ENCODE peak calls at places on chromosomes 6 and 20, in four cellular contexts. D is WTC11, T is HepG2, Y is K562. O is an unnamed sample.

GRCh38 chr20:23820493-23820892 is 6.0 kb downstream of the CST2 start:
- DNase-seq in D (no peak), T (no peak), Y (no peak), O (no peak)

GRCh38 chr6:85544776-85545175 is 48.9 kb downstream of the SNX14 start:
- DNase-seq in D (no peak), T (no peak), Y (no peak), O (no peak)

GRCh38 chr6:1624848-1625341 is 15.2 kb downstream of the FOXC1 start:
- DNase-seq in D (no peak), T (no peak), Y (no peak), O (no peak)

GRCh38 chr20:58691405-58691772 is 1.2 kb upstream of the NPEPL1 start:
- DNase-seq in D (no peak), T (no peak), Y (no peak), O (no peak)

GRCh38 chr6:87875781-87876180 is 171.9 kb upstream of the SPACA1 start:
- DNase-seq in D (no peak), T (peak), Y (no peak), O (no peak)

GRCh38 chr6:146544783-146545182 is 1.1 kb downstream of the RAB32 start:
- DNase-seq in D (no peak), T (no peak), Y (no peak), O (no peak)

GRCh38 chr6:78513856-78514255 is 353.5 kb upstream of the IRAK1BP1 start:
- DNase-seq in D (no peak), T (no peak), Y (no peak), O (no peak)

GRCh38 chr20:4726710-4727391 is 5.1 kb downstream of the PRND start:
- DNase-seq in D (no peak), T (no peak), Y (no peak), O (no peak)

GRCh38 chr6:115004982-115005381 is 662.2 kb upstream of the HS3ST5 start:
- DNase-seq in D (no peak), T (no peak), Y (no peak), O (no peak)

GRCh38 chr20:57881466-57882405 is 171.9 kb upstream of the PMEPA1 start:
- DNase-seq in D (no peak), T (no peak), Y (no peak), O (no peak)

GRCh38 chr6:157539900-157540752 is 159.1 kb downstream of the ZDHHC14 start:
- DNase-seq in D (no peak), T (peak), Y (no peak), O (no peak)

GRCh38 chr6:97102152-97102790 is 177.7 kb downstream of the KLHL32 start:
- DNase-seq in D (no peak), T (no peak), Y (no peak), O (no peak)

GRCh38 chr6:35757461-35758123 is 18.8 kb upstream of the CLPSL2 start:
- DNase-seq in D (peak), T (peak), Y (peak), O (peak)

GRCh38 chr6:1311400-1312192 is at the start of gene FOXQ1:
- DNase-seq in D (peak), T (peak), Y (no peak), O (peak)

GRCh38 chr6:157707576-157707975 is 115.5 kb upstream of the SNX9 start:
- DNase-seq in D (no peak), T (no peak), Y (no peak), O (no peak)

GRCh38 chr20:37290158-37290810 is 829 bp downstream of the MANBAL start:
- DNase-seq in D (no peak), T (no peak), Y (no peak), O (no peak)

GRCh38 chr6:36839819-36840379 is 655 bp upstream of the CPNE5 start:
- DNase-seq in D (peak), T (no peak), Y (peak), O (peak)

GRCh38 chr6:14671261-14671681 is 553.7 kb downstream of the CD83 start:
- DNase-seq in D (no peak), T (no peak), Y (no peak), O (no peak)

GRCh38 chr6:34696739-34697543 is at the start of gene ILRUN:
- DNase-seq in D (peak), T (peak), Y (peak), O (peak)

GRCh38 chr20:45919536-45919933 is 7.6 kb upstream of the PLTP start:
- DNase-seq in D (no peak), T (no peak), Y (no peak), O (no peak)

GRCh38 chr6:114049367-114049966 is 78.5 kb upstream of the HDAC2 start:
- DNase-seq in D (no peak), T (peak), Y (no peak), O (no peak)

GRCh38 chr20:64106981-64107735 is at the start of gene NPBWR2:
- DNase-seq in D (peak), T (no peak), Y (peak), O (no peak)

GRCh38 chr20:50260480-50261221 is 70.0 kb downstream of the CEBPB start:
- DNase-seq in D (no peak), T (no peak), Y (peak), O (no peak)

GRCh38 chr20:50258790-50259483 is 68.3 kb downstream of the CEBPB start:
- DNase-seq in D (no peak), T (no peak), Y (no peak), O (no peak)

GRCh38 chr20:50259705-50260479 is 69.3 kb downstream of the CEBPB start:
- DNase-seq in D (no peak), T (no peak), Y (peak), O (no peak)

GRCh38 chr20:50256577-50256976 is 65.9 kb downstream of the CEBPB start:
- DNase-seq in D (no peak), T (no peak), Y (no peak), O (no peak)

DNA sequence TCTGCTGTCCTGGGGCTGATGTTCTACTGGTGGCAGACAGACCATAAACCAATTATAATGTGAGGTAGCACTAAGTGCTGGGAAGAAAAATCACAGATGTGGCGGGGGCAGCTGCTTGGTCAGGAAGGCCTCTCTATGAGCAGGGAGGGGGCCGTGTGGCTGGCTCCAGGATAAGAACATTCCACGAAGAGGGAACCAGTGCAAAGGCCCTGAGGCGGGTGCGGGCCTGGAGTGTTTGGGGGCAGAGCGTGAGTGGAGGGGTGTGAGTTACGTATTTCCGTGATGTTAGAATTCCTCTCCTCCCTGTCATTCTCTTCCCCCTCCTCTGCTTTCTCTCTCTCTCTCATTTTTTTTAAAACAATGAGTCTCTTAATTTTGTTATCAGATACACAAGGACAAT is 67.2 kb downstream of the CEBPB start:
- DNase-seq in D (no peak), T (no peak), Y (no peak), O (no peak)
- TF ChIP-seq HMGXB4 in D (no peak), T (no peak), Y (no peak), O (no peak)

GRCh38 chr6:112796712-112797111 is 449.6 kb downstream of the RFPL4B start:
- DNase-seq in D (no peak), T (no peak), Y (no peak), O (no peak)
- TF ChIP-seq HMGXB4 in D (no peak), T (no peak), Y (no peak), O (no peak)

DNA sequence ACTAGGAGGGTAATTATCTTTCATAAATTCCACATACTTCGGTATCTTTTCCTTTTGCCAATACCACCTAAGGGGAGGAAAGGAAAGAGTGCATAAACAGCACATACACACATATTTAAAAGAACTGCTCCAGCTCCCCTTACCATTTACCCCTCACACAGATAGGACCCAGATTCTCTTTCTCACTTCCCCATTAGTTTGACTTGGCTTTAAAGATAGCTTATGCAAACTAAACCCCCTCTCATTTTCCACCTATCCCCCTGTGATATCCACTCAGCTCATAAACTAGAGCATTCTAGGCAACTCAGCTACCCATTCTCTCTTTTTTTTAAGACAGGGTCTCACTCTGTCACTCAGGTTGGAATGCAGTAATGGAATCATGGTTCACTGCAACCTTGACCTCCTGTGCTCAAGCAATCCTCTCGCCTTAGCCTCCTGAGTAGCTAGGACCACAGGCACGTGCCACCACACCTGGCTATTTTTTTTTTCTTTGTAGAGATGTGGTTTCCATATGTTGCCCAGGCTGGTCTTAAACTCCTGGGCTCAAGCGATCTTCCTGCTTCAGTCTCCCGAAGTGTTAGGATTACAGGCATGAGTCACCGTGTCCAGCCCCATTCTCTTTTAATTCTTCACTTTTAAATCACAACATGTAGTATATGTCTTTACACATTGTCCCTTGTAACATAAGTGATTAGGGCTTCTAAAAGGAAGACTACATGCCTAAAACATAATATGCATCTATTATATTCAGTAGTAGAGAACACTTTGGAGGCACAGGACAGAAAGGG is 4.0 kb downstream of the FUCA2 start:
- DNase-seq in D (no peak), T (no peak), Y (no peak), O (no peak)
- TF ChIP-seq HMGXB4 in D (no peak), T (no peak), Y (no peak), O (no peak)

DNA sequence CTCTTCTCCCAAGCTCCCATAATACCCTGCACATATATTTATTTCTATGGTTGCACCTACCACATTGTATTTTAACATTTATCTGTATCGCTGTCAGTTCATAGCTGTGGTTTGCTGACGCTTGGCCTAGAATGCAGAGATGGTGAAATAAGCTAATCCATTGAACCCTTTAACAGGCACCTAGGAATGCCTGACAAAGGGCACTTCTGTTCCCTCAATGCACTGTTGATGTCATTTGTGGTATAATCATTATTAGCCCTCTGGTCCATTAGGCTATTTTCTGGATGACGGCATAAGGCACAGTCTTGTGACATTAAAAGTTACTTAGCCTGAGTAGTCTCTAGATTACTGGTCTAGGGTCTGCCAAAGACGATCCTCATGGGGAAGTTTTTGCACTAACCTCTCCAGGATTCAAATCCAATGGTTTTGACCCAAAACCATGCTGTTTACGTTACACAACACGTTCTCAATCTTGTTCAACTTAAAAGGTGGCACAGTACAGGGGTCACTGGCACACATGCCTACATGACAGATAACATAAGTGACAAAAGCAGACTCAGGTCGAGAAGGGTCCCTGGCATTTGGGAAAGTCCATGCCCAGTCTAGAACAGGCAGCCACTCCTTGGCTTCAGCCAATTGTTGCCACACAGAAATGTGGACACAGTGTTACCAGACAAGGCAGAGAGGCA is 2.1 kb upstream of the YWHAB start:
- DNase-seq in D (no peak), T (peak), Y (no peak), O (no peak)
- TF ChIP-seq HMGXB4 in D (no peak), T (no peak), Y (no peak), O (no peak)

O was measured in A549.